ENCODE peak calls at places on chromosomes 11 and 22, in four cellular contexts. J is NCI-H187 treated with DMSO at 0.1 percent for 48 hours, S is AG08395, X is hepatocyte. B is an unnamed sample.

GRCh38 chr22:24953294-24954113 is 988 bp downstream of the KIAA1671 start:
- DNase-seq in J (no peak), X (peak), S (no peak), B (no peak)

GRCh38 chr11:78207532-78208256 is 19.0 kb downstream of the USP35 start:
- DNase-seq in J (no peak), S (no peak), X (no peak), B (no peak)

GRCh38 chr11:67645521-67646457 is 4.7 kb downstream of the ACY3 start:
- DNase-seq in X (no peak), S (no peak), J (no peak), B (no peak)

GRCh38 chr11:614583-615452 is 932 bp downstream of the IRF7 start:
- DNase-seq in J (no peak), S (no peak), X (no peak), B (no peak)

GRCh38 chr11:70038034-70038834 is 39.9 kb upstream of the ANO1 start:
- DNase-seq in X (no peak), S (no peak), J (no peak), B (no peak)

GRCh38 chr11:103525069-103525468 is 415.8 kb downstream of the DYNC2H1 start:
- DNase-seq in S (no peak), X (no peak), J (no peak), B (no peak)

GRCh38 chr11:44244649-44245308 is 65.2 kb downstream of the ALX4 start:
- DNase-seq in J (no peak), X (no peak), S (no peak), B (no peak)

GRCh38 chr11:3204141-3205015 is 14.2 kb downstream of the MRGPRG start:
- DNase-seq in X (no peak), S (no peak), J (no peak), B (no peak)

GRCh38 chr11:64170419-64170818 is 4.5 kb upstream of the MACROD1 start:
- DNase-seq in J (no peak), X (no peak), S (no peak), B (no peak)

GRCh38 chr11:114607753-114608459 is 12.3 kb upstream of the NXPE4 start:
- DNase-seq in X (no peak), S (no peak), J (no peak), B (no peak)

GRCh38 chr11:21564813-21565212 is 628.1 kb upstream of the ANO5 start:
- DNase-seq in X (peak), J (no peak), S (no peak), B (no peak)

GRCh38 chr22:47042116-47042825 is 279.8 kb downstream of the TBC1D22A start:
- DNase-seq in X (no peak), J (no peak), S (no peak), B (no peak)

GRCh38 chr22:27605390-27605789 is 196.2 kb downstream of the MN1 start:
- DNase-seq in S (no peak), J (no peak), X (no peak), B (no peak)